ENCODE peak calls at places on chromosomes 2 and 18, in five cellular contexts. T, I, A, M and R are unnamed samples.

GRCh38 chr2:104250635-104251034 is 603.3 kb upstream of the POU3F3 start:
- DNase-seq in T (no peak), M (no peak), I (no peak), A (no peak), R (no peak)

GRCh38 chr2:169478339-169478738 is 955 bp upstream of the BBS5 start:
- DNase-seq in T (no peak), A (no peak), I (peak), M (no peak), R (peak)

GRCh38 chr2:75790121-75790520 is 79.4 kb upstream of the GCFC2 start:
- DNase-seq in T (no peak), A (no peak), I (no peak), M (no peak), R (no peak)

GRCh38 chr2:163182764-163183354 is 344.3 kb upstream of the KCNH7 start:
- DNase-seq in I (no peak), A (peak), T (no peak), M (no peak), R (peak)

GRCh38 chr2:175403599-175404221 is 222.2 kb upstream of the ATP5MC3 start:
- DNase-seq in T (no peak), A (no peak), M (no peak), I (no peak), R (no peak)

GRCh38 chr2:199470361-199470671 is 12.6 kb upstream of the SATB2 start:
- DNase-seq in I (no peak), M (no peak), A (no peak), T (no peak), R (no peak)

GRCh38 chr18:37997695-37998094 is 432.1 kb upstream of the CELF4 start:
- DNase-seq in I (no peak), A (no peak), T (no peak), M (no peak), R (no peak)

GRCh38 chr18:78501251-78501650 is 478.4 kb upstream of the SALL3 start:
- DNase-seq in I (no peak), M (no peak), T (no peak), A (no peak), R (no peak)

GRCh38 chr18:10927980-10928605 is 221.3 kb downstream of the PIEZO2 start:
- DNase-seq in M (no peak), I (no peak), A (no peak), T (no peak), R (no peak)

GRCh38 chr2:238874330-238875050 is 26.6 kb downstream of the TWIST2 start:
- DNase-seq in T (no peak), M (no peak), I (no peak), A (no peak), R (peak)

GRCh38 chr2:65172994-65173790 is 43.3 kb upstream of the RAB1A start:
- DNase-seq in T (no peak), A (no peak), I (no peak), M (no peak), R (no peak)

GRCh38 chr18:21162786-21163185 is 51.2 kb upstream of the ROCK1 start:
- DNase-seq in M (no peak), A (no peak), I (no peak), T (no peak), R (no peak)

GRCh38 chr2:181258761-181259160 is 198.4 kb upstream of the ITGA4 start:
- DNase-seq in T (no peak), A (peak), I (peak), M (no peak), R (peak)

GRCh38 chr2:222108957-222109595 is 189.7 kb downstream of the PAX3 start:
- DNase-seq in I (no peak), M (no peak), T (no peak), A (no peak), R (no peak)

GRCh38 chr2:217740178-217740577 is 262.6 kb downstream of the TNS1 start:
- DNase-seq in A (no peak), M (no peak), T (no peak), I (no peak), R (no peak)

GRCh38 chr2:237859082-237859433 is 365 bp upstream of the RAMP1 start:
- DNase-seq in T (no peak), A (no peak), M (peak), I (no peak), R (no peak)

GRCh38 chr2:62198237-62198633 is 2.3 kb downstream of the B3GNT2 start:
- DNase-seq in M (no peak), T (no peak), I (no peak), A (no peak), R (no peak)

GRCh38 chr2:71534201-71534600 is 80.8 kb downstream of the DYSF start:
- DNase-seq in M (no peak), T (no peak), A (no peak), I (no peak), R (no peak)

GRCh38 chr2:137801228-137801627 is 163.0 kb upstream of the HNMT start:
- DNase-seq in M (no peak), A (no peak), T (no peak), I (no peak), R (no peak)

GRCh38 chr2:121502246-121502645 is 28.4 kb upstream of the RNU4ATAC start:
- DNase-seq in A (peak), I (no peak), T (no peak), M (no peak), R (peak)

GRCh38 chr2:60515751-60516226 is 37.7 kb downstream of the BCL11A start:
- DNase-seq in T (no peak), I (peak), A (peak), M (no peak), R (no peak)

GRCh38 chr2:21003572-21004180 is 40.2 kb downstream of the APOB start:
- DNase-seq in I (no peak), A (no peak), T (no peak), M (no peak), R (no peak)

GRCh38 chr2:55338268-55338667 is 69.2 kb upstream of the MTIF2 start:
- DNase-seq in A (peak), T (no peak), I (no peak), M (no peak), R (peak)